ENCODE peak calls at places on chromosomes 2 and 18, in four cellular contexts. T is GM23248, E is HCT116, D is GM23338. J is an unnamed sample.

GRCh38 chr18:79732721-79733025 is 53.1 kb downstream of the CTDP1 start:
- DNase-seq in D (no peak), T (no peak), E (no peak), J (no peak)

GRCh38 chr18:34528177-34528576 is 181.9 kb upstream of the DTNA start:
- DNase-seq in E (no peak), D (peak; percentile 33), T (no peak), J (no peak)

GRCh38 chr2:54176577-54176976 is 61.2 kb downstream of the ACYP2 start:
- DNase-seq in D (peak; percentile 72), E (peak; percentile 13), T (peak; percentile 66), J (no peak)

GRCh38 chr2:226970362-226970761 is 134.5 kb downstream of the RHBDD1 start:
- DNase-seq in T (peak; percentile 15), E (no peak), D (no peak), J (no peak)

GRCh38 chr2:71933467-71934319 is 214.0 kb downstream of the CYP26B1 start:
- DNase-seq in D (peak; percentile 30), T (peak; percentile 93), E (peak; percentile 28), J (no peak)

GRCh38 chr18:41593276-41593675 is 361.8 kb upstream of the PIK3C3 start:
- DNase-seq in E (no peak), T (no peak), D (no peak), J (no peak)

GRCh38 chr18:3794537-3795348 is 344.8 kb downstream of the TGIF1 start:
- DNase-seq in D (peak; percentile 34), E (no peak), T (peak; percentile 93), J (no peak)

GRCh38 chr18:42798606-42799005 is 316.9 kb downstream of the RIT2 start:
- DNase-seq in D (no peak), T (no peak), E (no peak), J (no peak)

GRCh38 chr2:100699131-100699530 is 120.8 kb upstream of the NPAS2 start:
- DNase-seq in E (no peak), D (no peak), T (no peak), J (no peak)

GRCh38 chr18:59681051-59681450 is 16.2 kb downstream of the CCBE1 start:
- DNase-seq in T (no peak), D (no peak), E (no peak), J (no peak)

GRCh38 chr2:209556354-209556961 is 132.6 kb downstream of the MAP2 start:
- DNase-seq in E (peak; percentile 27), D (peak; percentile 47), T (peak; percentile 64), J (peak; percentile 52)

GRCh38 chr2:232295971-232296370 is 82.6 kb upstream of the ALPP start:
- DNase-seq in T (no peak), E (no peak), D (no peak), J (no peak)

GRCh38 chr2:185583058-185583816 is 155.4 kb upstream of the FSIP2 start:
- DNase-seq in D (peak; percentile 29), E (peak; percentile 78), T (peak; percentile 32), J (no peak)

GRCh38 chr2:229899604-229900003 is 22.2 kb downstream of the TRIP12 start:
- DNase-seq in E (no peak), D (no peak), T (no peak), J (no peak)

GRCh38 chr2:189363559-189363958 is 77.7 kb upstream of the WDR75 start:
- DNase-seq in E (peak; percentile 48), D (no peak), T (peak; percentile 71), J (no peak)

GRCh38 chr2:104547251-104547650 is 306.7 kb upstream of the POU3F3 start:
- DNase-seq in D (no peak), E (no peak), T (no peak), J (no peak)

GRCh38 chr2:83650897-83651296 is 808.2 kb downstream of the SUCLG1 start:
- DNase-seq in D (no peak), E (no peak), T (peak; percentile 61), J (no peak)

GRCh38 chr2:75637568-75637967 is 9.0 kb upstream of the MRPL19 start:
- DNase-seq in D (no peak), T (no peak), E (no peak), J (no peak)

GRCh38 chr2:168189835-168190426 is 57.5 kb downstream of the STK39 start:
- DNase-seq in E (peak; percentile 76), D (no peak), T (peak; percentile 84), J (no peak)

GRCh38 chr2:122863516-122863915 is 1108.1 kb downstream of the TSN start:
- DNase-seq in T (no peak), D (no peak), E (no peak), J (no peak)

GRCh38 chr2:218260742-218261423 is at the start of gene GPBAR1:
- DNase-seq in D (peak; percentile 71), E (no peak), T (peak; percentile 14), J (no peak)

DNA sequence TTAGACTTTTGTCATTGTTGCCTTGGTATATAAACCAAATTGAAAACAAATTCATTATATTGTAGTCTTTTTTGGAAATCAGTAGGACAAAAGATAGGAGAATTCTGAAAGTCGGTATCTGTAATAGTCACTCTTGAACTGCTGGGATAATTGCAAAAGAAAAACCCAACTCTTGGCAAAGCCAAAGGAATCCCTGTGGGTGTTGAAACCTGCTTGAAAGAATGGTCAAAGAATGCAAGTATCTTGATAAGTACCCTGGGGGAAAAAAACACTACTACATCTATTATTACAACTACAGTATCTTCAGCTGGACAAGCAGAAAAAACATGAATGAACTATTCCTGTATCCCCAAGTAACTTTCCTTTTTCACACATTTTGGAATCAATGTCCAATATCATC is 7.3 kb upstream of the FAM237A start:
- DNase-seq in T (no peak), E (no peak), D (no peak), J (no peak)
- H3K4me2 ChIP-seq in T (no peak overlapping the region), E (no peak overlapping the region), D (no peak overlapping the region), J (no peak overlapping the region)

DNA sequence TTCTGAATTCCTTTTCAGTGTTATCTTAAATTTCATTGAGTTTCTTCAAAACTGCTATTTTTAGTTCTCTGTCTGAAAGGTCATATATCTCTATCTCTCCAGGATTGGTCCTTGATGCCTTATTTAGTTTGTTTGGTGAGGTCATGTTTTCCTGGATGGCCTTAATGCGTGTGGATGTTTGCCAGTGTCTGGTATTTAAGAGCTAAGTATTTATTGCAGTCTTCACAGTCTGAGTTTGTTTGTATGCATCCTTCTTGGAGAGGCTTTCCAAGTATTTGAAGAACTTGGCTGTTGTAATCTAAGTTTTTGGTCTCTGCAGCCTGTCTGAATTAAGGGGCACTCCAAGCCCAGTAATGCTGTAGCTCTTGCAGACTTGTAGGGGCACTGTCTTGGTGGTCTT is 249.3 kb downstream of the ZNF385B start:
- DNase-seq in D (no peak), T (peak; percentile 80), E (no peak), J (no peak)
- H3K9me2 ChIP-seq in D (peaks cover 16% of the 10 kb centered on the region), T (peaks cover 8% of the 10 kb centered on the region), E (no peaks in the 10 kb centered on the region), J (no peaks in the 10 kb centered on the region)

GRCh38 chr2:68235090-68235489 is 17.2 kb downstream of the PPP3R1 start:
- DNase-seq in D (no peak), E (no peak), T (no peak), J (no peak)
- H4K20me1 ChIP-seq in D (peaks cover 76% of the 10 kb centered on the region), E (peaks cover 44% of the 10 kb centered on the region), T (peaks cover 41% of the 10 kb centered on the region), J (peaks cover 40% of the 10 kb centered on the region)

GRCh38 chr2:174036825-174037224 is 71.7 kb upstream of the SP3 start:
- DNase-seq in E (no peak), T (peak; percentile 8), D (no peak), J (no peak)
- H3K4me2 ChIP-seq in E (no peak overlapping the region), T (peak overlapping the region; percentile 85), D (no peak overlapping the region), J (no peak overlapping the region)

DNA sequence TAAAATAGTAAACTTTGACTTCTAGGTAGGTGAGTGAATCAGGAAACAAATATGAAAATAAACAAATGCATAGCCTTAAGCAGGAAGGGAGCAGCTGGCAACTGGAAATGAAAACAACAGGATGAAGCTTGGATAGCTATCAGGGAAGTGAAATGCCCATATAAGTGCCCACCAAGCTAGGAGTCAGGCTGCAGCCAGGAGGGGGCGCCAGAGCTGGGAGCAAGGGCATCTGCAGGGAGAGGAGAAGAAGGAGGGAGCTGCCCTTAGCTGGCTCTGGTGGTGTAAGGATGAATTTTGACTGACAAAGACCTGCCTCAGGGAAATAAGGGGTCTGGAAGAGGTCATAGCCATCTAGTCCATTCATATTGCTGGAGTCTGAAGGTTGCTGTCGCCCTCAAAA is 298.3 kb downstream of the TDRD15 start:
- DNase-seq in E (no peak), T (no peak), D (peak; percentile 79), J (peak; percentile 86)
- H3K9me2 ChIP-seq in E (no peaks in the 10 kb centered on the region), T (no peaks in the 10 kb centered on the region), D (no peaks in the 10 kb centered on the region), J (no peaks in the 10 kb centered on the region)

DNA sequence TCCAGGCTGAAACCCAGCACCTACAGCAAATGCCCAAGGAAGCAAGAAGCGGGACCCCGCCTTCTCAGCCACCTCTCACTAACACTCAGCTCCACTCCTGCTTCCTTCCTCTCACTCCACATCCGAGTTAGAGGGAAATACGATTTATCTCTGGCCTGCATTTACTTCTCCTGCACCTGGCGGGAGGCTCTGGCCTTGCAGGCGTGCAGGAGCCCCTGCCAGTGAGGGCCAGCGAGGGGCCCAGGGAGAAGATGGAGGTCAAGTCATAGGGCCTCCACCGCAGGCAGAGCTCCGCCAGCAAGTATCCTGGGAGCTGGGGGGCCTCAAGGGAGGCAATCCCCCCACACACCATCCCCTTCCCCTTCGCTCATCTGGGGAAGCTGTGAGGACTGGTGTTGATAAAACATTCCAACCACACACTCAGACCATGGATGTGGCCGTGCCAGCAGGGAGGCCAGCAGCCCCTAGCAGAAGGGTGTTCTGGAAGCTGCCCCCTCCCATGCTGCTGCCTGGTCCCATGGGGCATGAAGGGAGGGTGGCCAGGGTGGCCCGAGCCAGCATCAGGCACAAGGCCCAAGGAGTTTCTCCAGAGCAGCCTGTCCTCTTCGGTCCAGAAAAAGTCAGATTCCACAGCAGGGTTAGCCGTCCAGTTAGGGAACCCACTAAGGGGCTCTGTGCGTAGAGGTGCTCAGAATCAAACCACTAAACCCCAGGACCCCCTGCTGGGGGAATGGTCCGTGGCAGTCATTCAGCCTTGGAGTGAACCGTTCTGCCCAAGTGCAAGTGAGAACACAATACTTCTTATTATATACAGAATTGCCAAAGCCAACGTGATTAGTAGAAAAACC is 91.2 kb downstream of the HDAC4 start:
- DNase-seq in T (no peak), E (no peak), D (no peak), J (no peak)
- H4K20me1 ChIP-seq in T (no peaks in the 10 kb centered on the region), E (no peaks in the 10 kb centered on the region), D (peaks cover 11% of the 10 kb centered on the region), J (peaks cover 65% of the 10 kb centered on the region)

DNA sequence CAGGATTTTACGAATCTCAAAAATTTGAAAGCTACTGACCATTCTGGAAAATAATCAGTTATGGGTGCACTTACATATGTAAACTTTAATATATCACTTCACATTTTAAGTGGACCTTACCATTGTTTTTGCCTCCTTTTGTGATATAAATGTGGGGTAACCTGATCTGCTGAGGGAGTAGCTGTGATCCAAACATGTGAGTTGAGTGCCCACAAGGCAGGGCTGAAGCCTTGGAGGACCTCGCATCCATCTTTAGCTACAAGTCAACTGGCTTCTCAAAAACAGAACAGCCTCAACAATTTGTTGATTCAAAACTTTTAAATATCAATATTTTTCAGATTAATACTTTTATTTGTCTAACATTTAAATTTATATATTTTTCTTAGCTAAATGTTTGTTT is 178.2 kb downstream of the PLCL1 start:
- DNase-seq in E (no peak), D (peak; percentile 17), T (no peak), J (no peak)
- H3K4me2 ChIP-seq in E (no peak overlapping the region), D (no peak overlapping the region), T (no peak overlapping the region), J (no peak overlapping the region)

J was measured in Karpas-422.